ENCODE peak calls at places on chromosomes 1 and 21, in four cellular contexts. One of them, this sample, is unnamed.

GRCh38 chr1:177849130-177849529 is 120.7 kb downstream of the SEC16B start:
- DNase-seq in K562: no peak
- DNase-seq in adrenal gland: no peak
- DNase-seq in body of pancreas: no peak
- DNase-seq in this sample: no peak

GRCh38 chr1:147904726-147905125 is 2.1 kb downstream of the GJA8 start:
- DNase-seq in K562: no peak
- DNase-seq in adrenal gland: no peak
- DNase-seq in body of pancreas: no peak
- DNase-seq in this sample: no peak

GRCh38 chr1:33364578-33364945 is 43.7 kb upstream of the A3GALT2 start:
- DNase-seq in K562: no peak
- DNase-seq in adrenal gland: no peak
- DNase-seq in body of pancreas: no peak
- DNase-seq in this sample: no peak

GRCh38 chr1:113040041-113040440 is 33.0 kb upstream of the LRIG2 start:
- DNase-seq in K562: peak; percentile 61
- DNase-seq in adrenal gland: no peak
- DNase-seq in body of pancreas: no peak
- DNase-seq in this sample: no peak

GRCh38 chr1:47637111-47637685 is 199.4 kb downstream of the FOXD2 start:
- DNase-seq in K562: no peak
- DNase-seq in adrenal gland: no peak
- DNase-seq in body of pancreas: no peak
- DNase-seq in this sample: no peak

GRCh38 chr1:200372095-200372884 is 37.5 kb downstream of the ZNF281 start:
- DNase-seq in K562: no peak
- DNase-seq in adrenal gland: no peak
- DNase-seq in body of pancreas: peak; percentile 17
- DNase-seq in this sample: no peak

GRCh38 chr1:82390627-82391026 is 589.9 kb downstream of the ADGRL2 start:
- DNase-seq in K562: no peak
- DNase-seq in adrenal gland: no peak
- DNase-seq in body of pancreas: no peak
- DNase-seq in this sample: no peak

GRCh38 chr1:241825581-241825980 is 22.4 kb upstream of the EXO1 start:
- DNase-seq in K562: no peak
- DNase-seq in adrenal gland: peak; percentile 13
- DNase-seq in body of pancreas: no peak
- DNase-seq in this sample: no peak

GRCh38 chr1:20447794-20448193 is 38.2 kb downstream of the CAMK2N1 start:
- DNase-seq in K562: no peak
- DNase-seq in adrenal gland: no peak
- DNase-seq in body of pancreas: no peak
- DNase-seq in this sample: no peak

GRCh38 chr1:214637722-214638473 is 34.9 kb downstream of the CENPF start:
- DNase-seq in K562: peak; percentile 15
- DNase-seq in adrenal gland: peak; percentile 41
- DNase-seq in body of pancreas: peak; percentile 8
- DNase-seq in this sample: no peak

GRCh38 chr1:160217466-160218165 is 12.4 kb downstream of the PEA15 start:
- DNase-seq in K562: no peak
- DNase-seq in adrenal gland: no peak
- DNase-seq in body of pancreas: no peak
- DNase-seq in this sample: peak; percentile 65

GRCh38 chr1:116986531-116987255 is 14.9 kb upstream of the CD101 start:
- DNase-seq in K562: peak; percentile 48
- DNase-seq in adrenal gland: no peak
- DNase-seq in body of pancreas: no peak
- DNase-seq in this sample: no peak

GRCh38 chr1:36529762-36530260 is 47.1 kb upstream of the CSF3R start:
- DNase-seq in K562: no peak
- DNase-seq in adrenal gland: no peak
- DNase-seq in body of pancreas: no peak
- DNase-seq in this sample: peak; percentile 13

GRCh38 chr1:224118688-224119087 is 4.8 kb downstream of the FBXO28 start:
- DNase-seq in K562: no peak
- DNase-seq in adrenal gland: no peak
- DNase-seq in body of pancreas: no peak
- DNase-seq in this sample: no peak

GRCh38 chr1:167984886-167985489 is 48.1 kb upstream of the MPC2 start:
- DNase-seq in K562: peak; percentile 22
- DNase-seq in adrenal gland: no peak
- DNase-seq in body of pancreas: no peak
- DNase-seq in this sample: no peak

GRCh38 chr1:228986093-228986904 is 251.0 kb downstream of the RHOU start:
- DNase-seq in K562: no peak
- DNase-seq in adrenal gland: peak; percentile 52
- DNase-seq in body of pancreas: no peak
- DNase-seq in this sample: peak; percentile 29

GRCh38 chr1:44501022-44501910 is 96.2 kb downstream of the RNF220 start:
- DNase-seq in K562: no peak
- DNase-seq in adrenal gland: no peak
- DNase-seq in body of pancreas: no peak
- DNase-seq in this sample: no peak

GRCh38 chr1:167061073-167061464 is 29.1 kb downstream of the GPA33 start:
- DNase-seq in K562: no peak
- DNase-seq in adrenal gland: no peak
- DNase-seq in body of pancreas: no peak
- DNase-seq in this sample: no peak

GRCh38 chr21:45532826-45533730 is 9.2 kb downstream of the SLC19A1 start:
- DNase-seq in K562: no peak
- DNase-seq in adrenal gland: no peak
- DNase-seq in body of pancreas: no peak
- DNase-seq in this sample: peak; percentile 89

GRCh38 chr1:92484472-92485373 is 2.0 kb downstream of the GFI1 start:
- DNase-seq in K562: no peak
- DNase-seq in adrenal gland: peak; percentile 10
- DNase-seq in body of pancreas: peak; percentile 61
- DNase-seq in this sample: peak; percentile 66

GRCh38 chr1:119075614-119076013 is 64.8 kb downstream of the WARS2 start:
- DNase-seq in K562: no peak
- DNase-seq in adrenal gland: peak; percentile 13
- DNase-seq in body of pancreas: no peak
- DNase-seq in this sample: no peak

DNA sequence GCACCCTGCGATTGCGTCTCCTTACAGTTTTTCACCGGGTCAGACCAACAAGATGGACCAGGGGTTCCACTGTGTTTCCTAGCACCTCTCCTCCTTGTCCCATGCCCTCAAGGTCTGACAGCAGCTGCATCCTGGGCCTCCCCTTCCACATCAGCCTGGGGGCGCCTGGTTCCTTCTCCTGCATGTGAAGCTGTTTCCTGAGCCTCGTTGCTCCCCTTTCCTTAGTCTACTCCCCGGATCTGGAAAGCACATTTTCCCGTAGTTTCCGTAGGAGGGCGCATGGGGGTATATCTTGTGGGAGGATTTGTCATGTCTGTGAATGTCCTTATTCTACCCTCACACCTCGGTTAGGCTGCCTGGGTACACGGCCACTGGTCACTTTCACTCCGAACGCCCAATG is 6.1 kb downstream of the PRDM15 start:
- DNase-seq in K562: no peak
- DNase-seq in adrenal gland: no peak
- DNase-seq in body of pancreas: no peak
- DNase-seq in this sample: no peak
- TF ChIP-seq POLR2A in K562: no peak
- TF ChIP-seq POLR2A in adrenal gland: no peak
- TF ChIP-seq POLR2A in body of pancreas: no peak
- TF ChIP-seq POLR2A in this sample: no peak

GRCh38 chr1:31650161-31650560 is 5.5 kb upstream of the PEF1 start:
- DNase-seq in K562: no peak
- DNase-seq in adrenal gland: no peak
- DNase-seq in body of pancreas: no peak
- DNase-seq in this sample: no peak
- H3K4me1 ChIP-seq in K562: no peaks in the 10 kb centered on the region
- H3K4me1 ChIP-seq in adrenal gland: peaks cover 6% of the 10 kb centered on the region
- H3K4me1 ChIP-seq in body of pancreas: peaks cover 8% of the 10 kb centered on the region
- H3K4me1 ChIP-seq in this sample: peaks cover 11% of the 10 kb centered on the region

GRCh38 chr1:3176028-3176427 is 107.0 kb downstream of the PRDM16 start:
- DNase-seq in K562: no peak
- DNase-seq in adrenal gland: no peak
- DNase-seq in body of pancreas: no peak
- DNase-seq in this sample: no peak

GRCh38 chr1:3176820-3177219 is 107.8 kb downstream of the PRDM16 start:
- DNase-seq in K562: no peak
- DNase-seq in adrenal gland: no peak
- DNase-seq in body of pancreas: no peak
- DNase-seq in this sample: no peak

GRCh38 chr1:3179471-3179870 is 110.5 kb downstream of the PRDM16 start:
- DNase-seq in K562: no peak
- DNase-seq in adrenal gland: no peak
- DNase-seq in body of pancreas: no peak
- DNase-seq in this sample: no peak

GRCh38 chr1:3180915-3181314 is 111.9 kb downstream of the PRDM16 start:
- DNase-seq in K562: no peak
- DNase-seq in adrenal gland: no peak
- DNase-seq in body of pancreas: no peak
- DNase-seq in this sample: no peak

GRCh38 chr1:3178279-3178678 is 109.3 kb downstream of the PRDM16 start:
- DNase-seq in K562: no peak
- DNase-seq in adrenal gland: no peak
- DNase-seq in body of pancreas: peak; percentile 57
- DNase-seq in this sample: no peak
- H3K27ac ChIP-seq in K562: no peak overlapping the region
- H3K27ac ChIP-seq in adrenal gland: no peak overlapping the region
- H3K27ac ChIP-seq in body of pancreas: peak overlapping the region; percentile 55
- H3K27ac ChIP-seq in this sample: no peak overlapping the region

GRCh38 chr1:219261454-219261853 is 87.8 kb downstream of the LYPLAL1 start:
- DNase-seq in K562: no peak
- DNase-seq in adrenal gland: no peak
- DNase-seq in body of pancreas: no peak
- DNase-seq in this sample: no peak
- TF ChIP-seq POLR2A in K562: no peak
- TF ChIP-seq POLR2A in adrenal gland: no peak
- TF ChIP-seq POLR2A in body of pancreas: no peak
- TF ChIP-seq POLR2A in this sample: no peak

GRCh38 chr1:209688746-209689234 is 13.6 kb downstream of the G0S2 start:
- DNase-seq in K562: no peak
- DNase-seq in adrenal gland: no peak
- DNase-seq in body of pancreas: no peak
- DNase-seq in this sample: no peak

GRCh38 chr1:209686319-209686718 is 11.1 kb downstream of the G0S2 start:
- DNase-seq in K562: no peak
- DNase-seq in adrenal gland: no peak
- DNase-seq in body of pancreas: no peak
- DNase-seq in this sample: no peak

GRCh38 chr1:209689484-209689883 is 14.3 kb downstream of the G0S2 start:
- DNase-seq in K562: no peak
- DNase-seq in adrenal gland: peak; percentile 23
- DNase-seq in body of pancreas: peak; percentile 53
- DNase-seq in this sample: peak; percentile 59

GRCh38 chr1:209685835-209686234 is 10.6 kb downstream of the G0S2 start:
- DNase-seq in K562: no peak
- DNase-seq in adrenal gland: no peak
- DNase-seq in body of pancreas: no peak
- DNase-seq in this sample: no peak
- H3K4me1 ChIP-seq in K562: no peaks in the 10 kb centered on the region
- H3K4me1 ChIP-seq in adrenal gland: peaks cover 32% of the 10 kb centered on the region
- H3K4me1 ChIP-seq in body of pancreas: no peaks in the 10 kb centered on the region
- H3K4me1 ChIP-seq in this sample: no peaks in the 10 kb centered on the region